ENCODE peak calls at places on chromosomes 13 and 19, in seven cellular contexts. Z is RCC 7860; T is stimulated activated CD4-positive, alpha-beta T cell treated with anti-CD3 and anti-CD28 coated beads, Interleukin-2, amount 100 ng/mL, for 48 hours; I is NCI-H510A treated with DMSO at 0.1 percent for 48 hours; S is T-cell; W is neural progenitor cell; R is colonic mucosa. A is an unnamed sample.

GRCh38 chr13:97932006-97932405 is 21.5 kb upstream of the IPO5 start:
- DNase-seq in S (no peak), I (no peak), R (no peak), Z (peak), T (no peak), W (no peak), A (no peak)

GRCh38 chr13:76004411-76004810 is 368.3 kb downstream of the LMO7 start:
- DNase-seq in I (no peak), R (no peak), Z (no peak), T (no peak), S (no peak), W (no peak), A (no peak)

GRCh38 chr13:42836930-42837329 is 55.5 kb downstream of the FAM216B start:
- DNase-seq in Z (peak), W (peak), T (no peak), S (no peak), I (peak), R (no peak), A (no peak)

GRCh38 chr13:46062190-46062589 is 9.6 kb upstream of the ZC3H13 start:
- DNase-seq in R (no peak), W (no peak), I (no peak), S (no peak), T (no peak), Z (peak), A (no peak)

GRCh38 chr13:97174638-97175037 is 47.5 kb upstream of the MBNL2 start:
- DNase-seq in T (no peak), W (no peak), I (no peak), Z (peak), S (no peak), R (no peak), A (no peak)

GRCh38 chr19:9906475-9907087 is 29.7 kb downstream of the OLFM2 start:
- DNase-seq in T (no peak), Z (no peak), I (no peak), S (no peak), R (no peak), W (peak), A (no peak)

GRCh38 chr13:43583331-43583730 is 203.4 kb downstream of the ENOX1 start:
- DNase-seq in Z (no peak), T (no peak), I (no peak), R (no peak), W (no peak), S (no peak), A (no peak)

GRCh38 chr19:485583-486236 is 10.6 kb upstream of the MADCAM1 start:
- DNase-seq in I (no peak), S (no peak), W (peak), R (no peak), T (no peak), Z (no peak), A (no peak)

GRCh38 chr13:79870766-79871165 is 389.8 kb downstream of the NDFIP2 start:
- DNase-seq in S (no peak), Z (no peak), I (no peak), R (no peak), T (no peak), W (no peak), A (no peak)

GRCh38 chr13:71515639-71516038 is 351.4 kb downstream of the DACH1 start:
- DNase-seq in R (no peak), W (no peak), I (no peak), Z (no peak), T (no peak), S (no peak), A (no peak)

GRCh38 chr13:44300895-44301638 is 72.6 kb upstream of the SERP2 start:
- DNase-seq in R (no peak), T (no peak), Z (peak), I (no peak), W (no peak), S (no peak), A (no peak)

GRCh38 chr13:113419531-113420183 is 33.6 kb downstream of the ADPRHL1 start:
- DNase-seq in Z (no peak), S (no peak), R (no peak), I (no peak), W (no peak), T (no peak), A (no peak)

GRCh38 chr19:50720921-50721291 is 1.3 kb upstream of the SHANK1 start:
- DNase-seq in I (no peak), Z (no peak), R (no peak), T (no peak), W (peak), S (no peak), A (no peak)

GRCh38 chr13:106348032-106348431 is 187.4 kb downstream of the EFNB2 start:
- DNase-seq in S (no peak), I (peak), T (no peak), W (peak), R (no peak), Z (peak), A (no peak)

GRCh38 chr19:45128109-45128508 is 32.7 kb downstream of the NKPD1 start:
- DNase-seq in I (no peak), W (no peak), T (no peak), S (no peak), Z (no peak), R (no peak), A (no peak)

GRCh38 chr19:2699413-2700142 is 2.9 kb downstream of the GNG7 start:
- DNase-seq in R (no peak), Z (no peak), I (no peak), T (no peak), W (no peak), S (no peak), A (no peak)

GRCh38 chr13:20161275-20161950 is 561 bp upstream of the GJA3 start:
- DNase-seq in S (peak), Z (no peak), T (peak), W (peak), I (no peak), R (no peak), A (no peak)

GRCh38 chr19:34644991-34645461 is 31.9 kb downstream of the SCGB2B2 start:
- DNase-seq in Z (no peak), W (no peak), S (no peak), R (no peak), I (no peak), T (no peak), A (no peak)

GRCh38 chr19:7987084-7987768 is 18.2 kb downstream of the ELAVL1 start:
- DNase-seq in W (no peak), T (no peak), Z (no peak), S (no peak), R (no peak), I (no peak), A (no peak)

GRCh38 chr13:113275387-113275786 is 21.7 kb upstream of the LAMP1 start:
- DNase-seq in T (peak), S (peak), W (peak), Z (peak), I (peak), R (peak), A (no peak)

GRCh38 chr19:3365447-3366103 is 808 bp upstream of the NFIC start:
- DNase-seq in W (no peak), Z (no peak), S (no peak), R (peak), T (no peak), I (peak), A (no peak)

GRCh38 chr19:10333758-10334339 is 520 bp upstream of the RAVER1 start:
- DNase-seq in Z (no peak), I (peak), R (no peak), T (no peak), W (peak), S (no peak), A (no peak)

GRCh38 chr19:47035495-47036232 is 12.8 kb downstream of the TMEM160 start:
- DNase-seq in R (peak), T (peak), W (peak), Z (peak), I (peak), S (peak), A (peak)